ENCODE peak calls at places on chromosomes 13 and 19, in eight cellular contexts. U is activated T-helper 2 cell treated with anti-CD3 and anti-CD28 coated beads, Interferon-gamma antibody, Interleukin-2, Interleukin-4, amounts not matched to agents 10 μg/mL and 5 μg/mL and 100 μg/mL, durations not matched to agents 14 hours and 24 hours and 36 hours; B is HT1080; O is SHP77; E is GM04504; H is RPMI8226; Y is GM12892; W is fibroblast of the aortic adventitia. Q is an unnamed sample.

GRCh38 chr13:50422181-50423148 is 407.2 kb downstream of the KCNRG start:
- DNase-seq in U (no peak), B (no peak), O (no peak), E (no peak), H (no peak), Y (no peak), W (no peak), Q (no peak)

GRCh38 chr19:11382898-11383705 is 1.0 kb downstream of the EPOR start:
- DNase-seq in U (peak), B (no peak), O (peak), E (no peak), H (peak), Y (peak), W (no peak), Q (peak)

GRCh38 chr19:8393192-8393870 is 3.2 kb downstream of the RAB11B start:
- DNase-seq in U (no peak), B (no peak), O (no peak), E (no peak), H (no peak), Y (no peak), W (no peak), Q (no peak)

GRCh38 chr13:64248371-64249065 is 2832.9 kb upstream of the PCDH20 start:
- DNase-seq in U (no peak), B (no peak), O (no peak), E (peak), H (no peak), Y (no peak), W (peak), Q (no peak)

GRCh38 chr13:51644649-51645048 is 60.4 kb downstream of the WDFY2 start:
- DNase-seq in U (no peak), B (peak), O (no peak), E (no peak), H (no peak), Y (no peak), W (peak), Q (peak)

GRCh38 chr13:20369886-20370361 is 137.8 kb upstream of the GJB6 start:
- DNase-seq in U (no peak), B (no peak), O (no peak), E (no peak), H (no peak), Y (no peak), W (no peak), Q (no peak)

GRCh38 chr13:20258963-20259288 is 26.8 kb upstream of the GJB6 start:
- DNase-seq in U (no peak), B (no peak), O (no peak), E (no peak), H (no peak), Y (no peak), W (no peak), Q (no peak)

GRCh38 chr13:110630566-110631119 is 15.3 kb downstream of the NAXD start:
- DNase-seq in U (no peak), B (no peak), O (no peak), E (no peak), H (no peak), Y (no peak), W (no peak), Q (no peak)

GRCh38 chr19:18156268-18156667 is 3.3 kb downstream of the PIK3R2 start:
- DNase-seq in U (no peak), B (no peak), O (no peak), E (no peak), H (no peak), Y (no peak), W (no peak), Q (no peak)

GRCh38 chr19:33887891-33888290 is 91.2 kb downstream of the KCTD15 start:
- DNase-seq in U (no peak), B (no peak), O (no peak), E (no peak), H (no peak), Y (no peak), W (no peak), Q (no peak)

GRCh38 chr13:32426191-32426980 is 1.5 kb downstream of the N4BP2L1 start:
- DNase-seq in U (peak), B (no peak), O (no peak), E (no peak), H (peak), Y (no peak), W (peak), Q (peak)

GRCh38 chr13:93364166-93364565 is 137.6 kb downstream of the GPC6 start:
- DNase-seq in U (no peak), B (peak), O (no peak), E (no peak), H (no peak), Y (no peak), W (peak), Q (no peak)

GRCh38 chr19:57192993-57193392 is 1.7 kb downstream of the ZNF264 start:
- DNase-seq in U (no peak), B (no peak), O (no peak), E (no peak), H (no peak), Y (no peak), W (no peak), Q (no peak)

GRCh38 chr13:43988302-43988701 is 108.6 kb downstream of the LACC1 start:
- DNase-seq in U (no peak), B (no peak), O (no peak), E (no peak), H (no peak), Y (no peak), W (peak), Q (no peak)

GRCh38 chr19:4077011-4077382 is 10.3 kb upstream of the ZBTB7A start:
- DNase-seq in U (no peak), B (no peak), O (no peak), E (no peak), H (no peak), Y (no peak), W (no peak), Q (no peak)

GRCh38 chr13:24764276-24764630 is 284 bp downstream of the RNF17 start:
- DNase-seq in U (no peak), B (peak), O (no peak), E (no peak), H (no peak), Y (no peak), W (no peak), Q (no peak)

GRCh38 chr19:36460046-36460445 is 29.3 kb downstream of the ZNF566 start:
- DNase-seq in U (no peak), B (no peak), O (no peak), E (peak), H (no peak), Y (no peak), W (peak), Q (no peak)